ENCODE peak calls at places on chromosomes 1 and 21, in four cellular contexts. O is hypothalamus, K is AG20443, X is neuronal stem cell. L is an unnamed sample.

GRCh38 chr1:147800852-147801251 is 40.5 kb upstream of the GJA5 start:
- DNase-seq in O (no peak), K (no peak), X (no peak), L (no peak)

GRCh38 chr21:45378258-45378966 is 26.6 kb upstream of the COL18A1 start:
- DNase-seq in O (no peak), K (peak; percentile 76), X (peak; percentile 75), L (no peak)

GRCh38 chr1:71638081-71638766 is 557.4 kb upstream of the ZRANB2 start:
- DNase-seq in O (no peak), K (peak; percentile 43), X (no peak), L (no peak)

GRCh38 chr1:114524933-114525332 is 13.9 kb upstream of the TRIM33 start:
- DNase-seq in O (no peak), K (no peak), X (no peak), L (no peak)

GRCh38 chr1:203287109-203287893 is 18.0 kb upstream of the BTG2 start:
- DNase-seq in O (peak; percentile 33), K (no peak), X (no peak), L (no peak)

GRCh38 chr1:227010645-227011044 is 70.6 kb downstream of the COQ8A start:
- DNase-seq in O (no peak), K (no peak), X (no peak), L (no peak)

GRCh38 chr1:42168397-42168682 is 3.8 kb upstream of the GUCA2A start:
- DNase-seq in O (no peak), K (no peak), X (no peak), L (no peak)

GRCh38 chr1:114282751-114283403 is 129.2 kb upstream of the SYT6 start:
- DNase-seq in O (peak; percentile 58), K (peak; percentile 93), X (peak; percentile 88), L (peak; percentile 90)

GRCh38 chr1:206911064-206911663 is 10.6 kb downstream of the FCMR start:
- DNase-seq in O (no peak), K (peak; percentile 79), X (no peak), L (peak; percentile 43)

GRCh38 chr1:116408803-116409720 is 36.0 kb downstream of the ATP1A1 start:
- DNase-seq in O (no peak), K (no peak), X (no peak), L (no peak)

GRCh38 chr1:225565845-225566244 is 87.1 kb downstream of the ENAH start:
- DNase-seq in O (no peak), K (peak; percentile 73), X (no peak), L (no peak)

GRCh38 chr1:79437540-79437939 is 431.0 kb upstream of the ADGRL4 start:
- DNase-seq in O (no peak), K (no peak), X (no peak), L (no peak)

GRCh38 chr1:227388771-227389170 is 70.5 kb upstream of the CDC42BPA start:
- DNase-seq in O (no peak), K (no peak), X (no peak), L (no peak)

GRCh38 chr1:167631987-167632680 is 2.1 kb downstream of the RCSD1 start:
- DNase-seq in O (no peak), K (no peak), X (no peak), L (no peak)

GRCh38 chr21:44939532-44940115 is at the start of gene SLX9:
- DNase-seq in O (peak; percentile 44), K (peak; percentile 96), X (peak; percentile 78), L (peak; percentile 81)

GRCh38 chr1:166353162-166353561 is 186.4 kb upstream of the FAM78B start:
- DNase-seq in O (no peak), K (no peak), X (no peak), L (no peak)

GRCh38 chr1:63773815-63774616 is at the start of gene ROR1:
- DNase-seq in O (peak; percentile 74), K (peak; percentile 94), X (peak; percentile 85), L (peak; percentile 90)

GRCh38 chr1:228515200-228515834 is 28.1 kb downstream of the RNF187 start:
- DNase-seq in O (no peak), K (peak; percentile 74), X (peak; percentile 33), L (peak; percentile 42)

GRCh38 chr1:27152004-27152828 is 2.7 kb downstream of the SLC9A1 start:
- DNase-seq in O (no peak), K (peak; percentile 25), X (no peak), L (no peak)

GRCh38 chr1:86858524-86859261 is 55.2 kb downstream of the SELENOF start:
- DNase-seq in O (no peak), K (no peak), X (no peak), L (no peak)

GRCh38 chr1:172951728-172952365 is 98.9 kb downstream of the TNFSF18 start:
- DNase-seq in O (no peak), K (peak; percentile 20), X (no peak), L (no peak)

GRCh38 chr1:24089027-24089742 is 22.8 kb downstream of the MYOM3 start:
- DNase-seq in O (no peak), K (no peak), X (no peak), L (no peak)

GRCh38 chr1:153494976-153495535 is 34.6 kb upstream of the S100A7 start:
- DNase-seq in O (no peak), K (peak; percentile 70), X (peak; percentile 84), L (peak; percentile 98)

GRCh38 chr1:15680131-15680530 is 4.0 kb upstream of the PLEKHM2 start:
- DNase-seq in O (no peak), K (peak; percentile 88), X (no peak), L (no peak)

GRCh38 chr21:31444061-31444460 is 100.0 kb upstream of the TIAM1 start:
- DNase-seq in O (no peak), K (peak; percentile 65), X (no peak), L (no peak)

GRCh38 chr1:169363046-169363756 is 4.4 kb downstream of the NME7 start:
- DNase-seq in O (no peak), K (peak; percentile 24), X (no peak), L (no peak)

GRCh38 chr1:150152772-150153461 is 3.2 kb downstream of the PLEKHO1 start:
- DNase-seq in O (no peak), K (peak; percentile 55), X (no peak), L (no peak)

GRCh38 chr1:187836557-187836956 is 1007.8 kb downstream of the PLA2G4A start:
- DNase-seq in O (no peak), K (no peak), X (no peak), L (no peak)

GRCh38 chr1:178566187-178566586 is 53.3 kb downstream of the TEX35 start:
- DNase-seq in O (no peak), K (no peak), X (no peak), L (no peak)

GRCh38 chr1:68112835-68113243 is 62.4 kb upstream of the DIRAS3 start:
- DNase-seq in O (peak; percentile 74), K (peak; percentile 46), X (no peak), L (no peak)

GRCh38 chr1:59499956-59500569 is 203.2 kb downstream of the FGGY start:
- DNase-seq in O (no peak), K (no peak), X (no peak), L (no peak)

GRCh38 chr1:224219612-224220011 is 36.6 kb downstream of the DEGS1 start:
- DNase-seq in O (no peak), K (no peak), X (no peak), L (no peak)

GRCh38 chr1:9503001-9503675 is 36.1 kb upstream of the SLC25A33 start:
- DNase-seq in O (no peak), K (no peak), X (no peak), L (no peak)

GRCh38 chr21:46052703-46053651 is 44.9 kb upstream of the COL6A2 start:
- DNase-seq in O (no peak), K (peak; percentile 65), X (no peak), L (no peak)

GRCh38 chr1:228084325-228084724 is 1.8 kb downstream of the ARF1 start:
- DNase-seq in O (no peak), K (peak; percentile 59), X (no peak), L (no peak)